ENCODE peak calls at places on chromosomes 5 and 9, in five cellular contexts. M is NB4, U is HCT116, Z is GM03348, H is SJSA1. F is an unnamed sample.

GRCh38 chr5:137486707-137487106 is 12.4 kb downstream of the SPOCK1 start:
- DNase-seq in Z (peak), M (no peak), U (no peak), H (no peak), F (no peak)

GRCh38 chr9:35658894-35659220 is 765 bp downstream of the CCDC107 start:
- DNase-seq in Z (peak), U (peak), H (no peak), M (peak), F (no peak)

GRCh38 chr9:131980267-131980916 is 99.3 kb downstream of the MED27 start:
- DNase-seq in M (no peak), Z (no peak), U (no peak), H (no peak), F (no peak)

GRCh38 chr5:128695791-128696520 is 157.9 kb upstream of the FBN2 start:
- DNase-seq in H (no peak), Z (no peak), U (no peak), M (no peak), F (no peak)

GRCh38 chr9:77907581-77907980 is 124.0 kb downstream of the GNAQ start:
- DNase-seq in M (no peak), H (no peak), U (no peak), Z (no peak), F (no peak)

GRCh38 chr5:146794326-146795029 is 84.1 kb downstream of the PPP2R2B start:
- DNase-seq in H (no peak), Z (no peak), U (no peak), M (no peak), F (peak)

GRCh38 chr5:67985686-67986387 is 229.7 kb upstream of the PIK3R1 start:
- DNase-seq in M (no peak), H (no peak), Z (no peak), U (no peak), F (no peak)

GRCh38 chr5:66010476-66010875 is 84.1 kb downstream of the ERBIN start:
- DNase-seq in M (no peak), H (no peak), Z (no peak), U (no peak), F (no peak)

GRCh38 chr5:157575096-157575872 is at the start of gene ADAM19:
- DNase-seq in M (no peak), U (no peak), H (peak), Z (peak), F (no peak)

F was measured in KBM-7.